ENCODE peak calls at places on chromosomes 13 and 19, in six cellular contexts. One of them, this sample, is unnamed.

GRCh38 chr19:45761714-45762113 is 7.3 kb downstream of the SIX5 start:
- DNase-seq in pancreas: no peak
- DNase-seq in PC-3: no peak
- DNase-seq in tibial artery: no peak
- DNase-seq in GM23338: no peak
- DNase-seq in upper lobe of left lung: no peak
- DNase-seq in this sample: no peak

GRCh38 chr19:14944456-14944855 is 3.2 kb downstream of the OR7C2 start:
- DNase-seq in pancreas: no peak
- DNase-seq in PC-3: no peak
- DNase-seq in tibial artery: no peak
- DNase-seq in GM23338: no peak
- DNase-seq in upper lobe of left lung: no peak
- DNase-seq in this sample: no peak

GRCh38 chr13:79227418-79227817 is 178.6 kb downstream of the RBM26 start:
- DNase-seq in pancreas: no peak
- DNase-seq in PC-3: no peak
- DNase-seq in tibial artery: no peak
- DNase-seq in GM23338: no peak
- DNase-seq in upper lobe of left lung: no peak
- DNase-seq in this sample: no peak

GRCh38 chr13:42750858-42751257 is 30.5 kb upstream of the FAM216B start:
- DNase-seq in pancreas: no peak
- DNase-seq in PC-3: no peak
- DNase-seq in tibial artery: no peak
- DNase-seq in GM23338: no peak
- DNase-seq in upper lobe of left lung: no peak
- DNase-seq in this sample: no peak

GRCh38 chr13:97583884-97584497 is 150.0 kb downstream of the RAP2A start:
- DNase-seq in pancreas: no peak
- DNase-seq in PC-3: no peak
- DNase-seq in tibial artery: no peak
- DNase-seq in GM23338: no peak
- DNase-seq in upper lobe of left lung: no peak
- DNase-seq in this sample: no peak

GRCh38 chr13:51342706-51343105 is 3.2 kb downstream of the SERPINE3 start:
- DNase-seq in pancreas: no peak
- DNase-seq in PC-3: no peak
- DNase-seq in tibial artery: no peak
- DNase-seq in GM23338: no peak
- DNase-seq in upper lobe of left lung: no peak
- DNase-seq in this sample: no peak

GRCh38 chr13:65965496-65965895 is 1264.6 kb downstream of the PCDH9 start:
- DNase-seq in pancreas: no peak
- DNase-seq in PC-3: peak; percentile 29
- DNase-seq in tibial artery: no peak
- DNase-seq in GM23338: no peak
- DNase-seq in upper lobe of left lung: no peak
- DNase-seq in this sample: no peak

GRCh38 chr13:114068723-114069322 is 63.6 kb downstream of the RASA3 start:
- DNase-seq in pancreas: peak; percentile 56
- DNase-seq in PC-3: no peak
- DNase-seq in tibial artery: peak; percentile 51
- DNase-seq in GM23338: no peak
- DNase-seq in upper lobe of left lung: peak; percentile 72
- DNase-seq in this sample: no peak

GRCh38 chr19:6276447-6276846 is 3.3 kb downstream of the MLLT1 start:
- DNase-seq in pancreas: no peak
- DNase-seq in PC-3: no peak
- DNase-seq in tibial artery: peak; percentile 89
- DNase-seq in GM23338: no peak
- DNase-seq in upper lobe of left lung: peak; percentile 70
- DNase-seq in this sample: no peak

GRCh38 chr13:84553252-84553651 is 671.0 kb upstream of the SLITRK1 start:
- DNase-seq in pancreas: no peak
- DNase-seq in PC-3: no peak
- DNase-seq in tibial artery: no peak
- DNase-seq in GM23338: no peak
- DNase-seq in upper lobe of left lung: no peak
- DNase-seq in this sample: no peak

GRCh38 chr13:96075953-96076543 is 13.9 kb upstream of the HS6ST3 start:
- DNase-seq in pancreas: no peak
- DNase-seq in PC-3: peak; percentile 49
- DNase-seq in tibial artery: no peak
- DNase-seq in GM23338: peak; percentile 57
- DNase-seq in upper lobe of left lung: no peak
- DNase-seq in this sample: no peak

GRCh38 chr13:51797664-51798488 is 6.1 kb downstream of the DHRS12 start:
- DNase-seq in pancreas: no peak
- DNase-seq in PC-3: peak; percentile 83
- DNase-seq in tibial artery: no peak
- DNase-seq in GM23338: peak; percentile 87
- DNase-seq in upper lobe of left lung: peak; percentile 53
- DNase-seq in this sample: peak; percentile 66

GRCh38 chr19:23318143-23318542 is 67.9 kb upstream of the ZNF724 start:
- DNase-seq in pancreas: no peak
- DNase-seq in PC-3: peak; percentile 38
- DNase-seq in tibial artery: no peak
- DNase-seq in GM23338: no peak
- DNase-seq in upper lobe of left lung: no peak
- DNase-seq in this sample: no peak

GRCh38 chr13:94558721-94559120 is 37.2 kb downstream of the TGDS start:
- DNase-seq in pancreas: no peak
- DNase-seq in PC-3: no peak
- DNase-seq in tibial artery: no peak
- DNase-seq in GM23338: peak; percentile 29
- DNase-seq in upper lobe of left lung: no peak
- DNase-seq in this sample: no peak

GRCh38 chr19:43495082-43495481 is 9.5 kb downstream of the PHLDB3 start:
- DNase-seq in pancreas: no peak
- DNase-seq in PC-3: no peak
- DNase-seq in tibial artery: no peak
- DNase-seq in GM23338: no peak
- DNase-seq in upper lobe of left lung: no peak
- DNase-seq in this sample: no peak

GRCh38 chr19:15623711-15624318 is 8.8 kb downstream of the CYP4F8 start:
- DNase-seq in pancreas: no peak
- DNase-seq in PC-3: peak; percentile 37
- DNase-seq in tibial artery: no peak
- DNase-seq in GM23338: peak; percentile 5
- DNase-seq in upper lobe of left lung: no peak
- DNase-seq in this sample: no peak

GRCh38 chr19:14762111-14762510 is 16.2 kb downstream of the ADGRE2 start:
- DNase-seq in pancreas: no peak
- DNase-seq in PC-3: no peak
- DNase-seq in tibial artery: no peak
- DNase-seq in GM23338: no peak
- DNase-seq in upper lobe of left lung: no peak
- DNase-seq in this sample: no peak

GRCh38 chr13:111925146-111925875 is 141.6 kb upstream of the SOX1 start:
- DNase-seq in pancreas: no peak
- DNase-seq in PC-3: no peak
- DNase-seq in tibial artery: no peak
- DNase-seq in GM23338: no peak
- DNase-seq in upper lobe of left lung: no peak
- DNase-seq in this sample: no peak

DNA sequence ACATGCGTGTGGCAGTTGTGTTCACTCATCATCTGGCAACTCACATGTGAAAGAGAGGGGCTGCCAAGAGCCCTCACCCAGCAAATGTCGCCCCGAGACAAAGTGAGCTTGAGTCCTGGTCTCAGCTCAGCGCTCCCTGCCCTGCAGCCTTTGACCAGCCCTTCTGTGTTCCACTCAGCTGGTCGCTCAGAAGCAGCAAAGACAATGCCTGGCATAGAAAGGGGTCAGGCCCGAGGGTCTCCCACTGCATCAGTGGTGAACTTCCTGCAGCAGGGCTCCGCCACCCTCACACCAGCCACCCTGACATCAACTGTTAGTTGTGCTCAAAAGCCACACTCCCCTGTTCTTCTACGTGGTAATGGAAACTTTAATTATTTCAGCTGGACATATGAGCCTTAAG is 68.0 kb downstream of the SLC7A1 start:
- DNase-seq in pancreas: no peak
- DNase-seq in PC-3: no peak
- DNase-seq in tibial artery: no peak
- DNase-seq in GM23338: no peak
- DNase-seq in upper lobe of left lung: no peak
- DNase-seq in this sample: no peak
- H3K36me3 ChIP-seq in pancreas: peaks cover 42% of the 10 kb centered on the region
- H3K36me3 ChIP-seq in PC-3: peaks cover 17% of the 10 kb centered on the region
- H3K36me3 ChIP-seq in tibial artery: peaks cover 96% of the 10 kb centered on the region
- H3K36me3 ChIP-seq in GM23338: peaks cover 46% of the 10 kb centered on the region
- H3K36me3 ChIP-seq in upper lobe of left lung: peaks cover 2% of the 10 kb centered on the region
- H3K36me3 ChIP-seq in this sample: peaks cover 26% of the 10 kb centered on the region

DNA sequence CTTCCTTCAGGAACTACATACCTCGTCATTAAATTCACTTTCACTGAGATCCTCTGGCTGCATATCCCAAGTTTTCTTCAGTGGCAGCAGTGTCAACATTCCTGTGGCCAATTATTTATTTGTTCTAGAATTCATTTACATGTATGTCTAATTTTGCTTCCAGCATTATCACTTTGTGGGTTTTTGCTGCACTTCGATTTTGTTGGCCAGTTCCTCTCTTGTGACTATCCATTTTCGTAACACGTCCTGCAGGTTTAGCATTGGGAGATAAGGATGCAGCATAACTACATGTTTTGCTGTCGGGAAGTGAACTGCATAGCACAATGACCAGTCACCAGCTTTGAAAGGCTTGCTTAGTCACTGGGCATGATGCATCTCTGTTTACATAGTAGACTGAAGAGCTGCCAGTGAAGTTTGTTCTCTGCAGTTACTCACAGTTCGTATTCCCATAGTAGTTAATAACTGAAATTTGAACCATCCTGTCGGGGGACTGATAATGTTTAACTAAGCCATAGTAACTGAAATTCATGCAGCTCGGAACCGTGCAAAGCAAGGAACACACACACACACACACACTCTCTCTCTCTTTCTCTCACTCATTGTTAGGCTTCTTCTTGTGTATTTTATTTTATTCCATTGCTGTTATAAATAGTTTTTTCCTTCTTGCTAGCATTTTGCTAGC is 28.3 kb downstream of the ZNF507 start:
- DNase-seq in pancreas: no peak
- DNase-seq in PC-3: peak; percentile 96
- DNase-seq in tibial artery: peak; percentile 32
- DNase-seq in GM23338: no peak
- DNase-seq in upper lobe of left lung: peak; percentile 65
- DNase-seq in this sample: peak; percentile 94
- H3K27ac ChIP-seq in pancreas: peak overlapping the region; percentile 34
- H3K27ac ChIP-seq in PC-3: peak overlapping the region; percentile 82
- H3K27ac ChIP-seq in tibial artery: peak overlapping the region; percentile 29
- H3K27ac ChIP-seq in GM23338: no peak overlapping the region
- H3K27ac ChIP-seq in upper lobe of left lung: peak overlapping the region; percentile 41
- H3K27ac ChIP-seq in this sample: peak overlapping the region; percentile 68

GRCh38 chr13:99525967-99526366 is 24.7 kb downstream of the TM9SF2 start:
- DNase-seq in pancreas: no peak
- DNase-seq in PC-3: no peak
- DNase-seq in tibial artery: no peak
- DNase-seq in GM23338: no peak
- DNase-seq in upper lobe of left lung: no peak
- DNase-seq in this sample: no peak

GRCh38 chr13:99523838-99524237 is 22.6 kb downstream of the TM9SF2 start:
- DNase-seq in pancreas: no peak
- DNase-seq in PC-3: peak; percentile 25
- DNase-seq in tibial artery: no peak
- DNase-seq in GM23338: no peak
- DNase-seq in upper lobe of left lung: no peak
- DNase-seq in this sample: no peak

GRCh38 chr13:99517984-99518383 is 16.7 kb downstream of the TM9SF2 start:
- DNase-seq in pancreas: no peak
- DNase-seq in PC-3: no peak
- DNase-seq in tibial artery: no peak
- DNase-seq in GM23338: no peak
- DNase-seq in upper lobe of left lung: no peak
- DNase-seq in this sample: no peak

GRCh38 chr13:99526549-99526948 is 25.3 kb downstream of the TM9SF2 start:
- DNase-seq in pancreas: no peak
- DNase-seq in PC-3: no peak
- DNase-seq in tibial artery: no peak
- DNase-seq in GM23338: no peak
- DNase-seq in upper lobe of left lung: no peak
- DNase-seq in this sample: no peak

DNA sequence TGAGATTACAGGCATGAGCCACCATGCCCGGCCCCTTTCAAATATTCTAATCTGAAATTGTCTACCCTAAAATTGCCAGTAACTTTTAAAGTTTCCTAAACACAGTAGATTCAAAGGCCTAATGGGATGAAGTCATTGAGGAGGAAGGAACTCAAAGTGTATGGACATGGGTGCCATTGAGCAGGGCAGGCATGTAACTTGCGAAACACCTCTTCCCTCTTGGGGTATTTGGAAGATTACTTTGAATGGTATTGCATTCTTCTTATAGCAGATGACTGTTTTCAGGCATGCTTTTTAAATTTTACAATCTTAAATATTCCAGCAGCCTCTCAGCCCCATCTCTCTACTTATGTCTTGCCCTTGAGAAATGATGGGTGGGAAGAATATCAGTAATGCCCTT is 21.0 kb downstream of the TM9SF2 start:
- DNase-seq in pancreas: no peak
- DNase-seq in PC-3: no peak
- DNase-seq in tibial artery: no peak
- DNase-seq in GM23338: no peak
- DNase-seq in upper lobe of left lung: no peak
- DNase-seq in this sample: no peak
- H3K36me3 ChIP-seq in pancreas: peaks cover 44% of the 10 kb centered on the region
- H3K36me3 ChIP-seq in PC-3: peaks cover 20% of the 10 kb centered on the region
- H3K36me3 ChIP-seq in tibial artery: peaks cover 64% of the 10 kb centered on the region
- H3K36me3 ChIP-seq in GM23338: peaks cover 31% of the 10 kb centered on the region
- H3K36me3 ChIP-seq in upper lobe of left lung: peaks cover 6% of the 10 kb centered on the region
- H3K36me3 ChIP-seq in this sample: peaks cover 10% of the 10 kb centered on the region

GRCh38 chr19:11894851-11895250 is 7.3 kb downstream of the ZNF69 start:
- DNase-seq in pancreas: no peak
- DNase-seq in PC-3: no peak
- DNase-seq in tibial artery: no peak
- DNase-seq in GM23338: no peak
- DNase-seq in upper lobe of left lung: no peak
- DNase-seq in this sample: no peak

GRCh38 chr19:11887247-11887617 is 350 bp upstream of the ZNF69 start:
- DNase-seq in pancreas: no peak
- DNase-seq in PC-3: no peak
- DNase-seq in tibial artery: no peak
- DNase-seq in GM23338: peak; percentile 48
- DNase-seq in upper lobe of left lung: no peak
- DNase-seq in this sample: no peak

GRCh38 chr19:11887618-11888531 is at the start of gene ZNF69:
- DNase-seq in pancreas: peak; percentile 89
- DNase-seq in PC-3: peak; percentile 70
- DNase-seq in tibial artery: peak; percentile 94
- DNase-seq in GM23338: peak; percentile 98
- DNase-seq in upper lobe of left lung: peak; percentile 95
- DNase-seq in this sample: no peak

DNA sequence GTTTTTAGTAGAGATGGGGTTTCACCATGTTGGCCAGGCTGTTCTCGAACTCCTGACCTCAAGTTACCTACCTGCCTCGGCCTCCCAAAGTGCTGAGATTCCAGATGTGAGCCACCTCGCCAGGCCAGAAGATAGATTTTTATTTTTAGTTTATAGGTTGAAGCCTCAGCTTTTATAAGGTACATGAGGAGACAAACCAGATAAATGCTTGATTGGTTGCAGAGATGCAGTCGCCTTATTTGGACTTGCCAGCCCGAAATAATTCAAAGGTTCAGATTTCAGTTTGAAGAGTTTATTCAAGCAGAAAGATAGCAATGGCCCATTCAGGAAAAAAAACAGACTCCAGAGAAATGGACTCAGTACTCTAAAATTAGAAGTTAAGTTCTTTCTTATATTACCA is 3.1 kb downstream of the ZNF69 start:
- DNase-seq in pancreas: no peak
- DNase-seq in PC-3: no peak
- DNase-seq in tibial artery: no peak
- DNase-seq in GM23338: no peak
- DNase-seq in upper lobe of left lung: no peak
- DNase-seq in this sample: no peak
- H3K27ac ChIP-seq in pancreas: no peak overlapping the region
- H3K27ac ChIP-seq in PC-3: no peak overlapping the region
- H3K27ac ChIP-seq in tibial artery: no peak overlapping the region
- H3K27ac ChIP-seq in GM23338: peak overlapping the region; percentile 87
- H3K27ac ChIP-seq in upper lobe of left lung: no peak overlapping the region
- H3K27ac ChIP-seq in this sample: no peak overlapping the region